ENCODE peak calls at places on chromosome 21, in six cellular contexts. One of them, this sample, is unnamed.

GRCh38 chr21:21851657-21852056 is 853.4 kb downstream of the NCAM2 start:
- ATAC-seq in HepG2: no peak
- ATAC-seq in K562: no peak
- ATAC-seq in A549: no peak
- ATAC-seq in upper lobe of left lung: no peak
- ATAC-seq in GM12878: no peak
- ATAC-seq in this sample: no peak

GRCh38 chr21:9008636-9009035 is 1512.7 kb upstream of the TPTE start:
- ATAC-seq in HepG2: no peak
- ATAC-seq in K562: peak; percentile 37
- ATAC-seq in A549: peak; percentile 81
- ATAC-seq in upper lobe of left lung: peak; percentile 53
- ATAC-seq in GM12878: no peak
- ATAC-seq in this sample: no peak

GRCh38 chr21:36854391-36854790 is 112.1 kb downstream of the HLCS start:
- ATAC-seq in HepG2: peak; percentile 73
- ATAC-seq in K562: peak; percentile 94
- ATAC-seq in A549: peak; percentile 78
- ATAC-seq in upper lobe of left lung: no peak
- ATAC-seq in GM12878: peak; percentile 83
- ATAC-seq in this sample: no peak

GRCh38 chr21:21851205-21851604 is 853.0 kb downstream of the NCAM2 start:
- ATAC-seq in HepG2: no peak
- ATAC-seq in K562: no peak
- ATAC-seq in A549: no peak
- ATAC-seq in upper lobe of left lung: no peak
- ATAC-seq in GM12878: no peak
- ATAC-seq in this sample: no peak

GRCh38 chr21:36858320-36858957 is 108.0 kb downstream of the HLCS start:
- ATAC-seq in HepG2: peak; percentile 48
- ATAC-seq in K562: no peak
- ATAC-seq in A549: peak; percentile 63
- ATAC-seq in upper lobe of left lung: no peak
- ATAC-seq in GM12878: no peak
- ATAC-seq in this sample: no peak

GRCh38 chr21:42670058-42670830 is 16.8 kb downstream of the PDE9A start:
- ATAC-seq in HepG2: no peak
- ATAC-seq in K562: no peak
- ATAC-seq in A549: no peak
- ATAC-seq in upper lobe of left lung: no peak
- ATAC-seq in GM12878: no peak
- ATAC-seq in this sample: no peak

GRCh38 chr21:37445228-37445627 is 78.7 kb downstream of the DYRK1A start:
- ATAC-seq in HepG2: no peak
- ATAC-seq in K562: no peak
- ATAC-seq in A549: no peak
- ATAC-seq in upper lobe of left lung: peak; percentile 75
- ATAC-seq in GM12878: no peak
- ATAC-seq in this sample: no peak

GRCh38 chr21:14711287-14711686 is 165.2 kb upstream of the SAMSN1 start:
- ATAC-seq in HepG2: no peak
- ATAC-seq in K562: no peak
- ATAC-seq in A549: no peak
- ATAC-seq in upper lobe of left lung: no peak
- ATAC-seq in GM12878: no peak
- ATAC-seq in this sample: no peak

GRCh38 chr21:37407719-37408455 is 41.3 kb downstream of the DYRK1A start:
- ATAC-seq in HepG2: no peak
- ATAC-seq in K562: peak; percentile 52
- ATAC-seq in A549: no peak
- ATAC-seq in upper lobe of left lung: no peak
- ATAC-seq in GM12878: peak; percentile 75
- ATAC-seq in this sample: no peak

GRCh38 chr21:36010801-36011200 is 49.5 kb downstream of the SETD4 start:
- ATAC-seq in HepG2: no peak
- ATAC-seq in K562: no peak
- ATAC-seq in A549: no peak
- ATAC-seq in upper lobe of left lung: no peak
- ATAC-seq in GM12878: no peak
- ATAC-seq in this sample: no peak

GRCh38 chr21:15414057-15414456 is 315.7 kb upstream of the USP25 start:
- ATAC-seq in HepG2: no peak
- ATAC-seq in K562: no peak
- ATAC-seq in A549: no peak
- ATAC-seq in upper lobe of left lung: peak; percentile 47
- ATAC-seq in GM12878: peak; percentile 70
- ATAC-seq in this sample: no peak

GRCh38 chr21:38247738-38248509 is 8.9 kb upstream of the KCNJ15 start:
- ATAC-seq in HepG2: no peak
- ATAC-seq in K562: no peak
- ATAC-seq in A549: no peak
- ATAC-seq in upper lobe of left lung: no peak
- ATAC-seq in GM12878: no peak
- ATAC-seq in this sample: no peak

GRCh38 chr21:45943630-45944540 is 37.7 kb upstream of the COL6A1 start:
- ATAC-seq in HepG2: no peak
- ATAC-seq in K562: no peak
- ATAC-seq in A549: no peak
- ATAC-seq in upper lobe of left lung: no peak
- ATAC-seq in GM12878: no peak
- ATAC-seq in this sample: no peak

GRCh38 chr21:45386728-45387371 is 18.1 kb upstream of the COL18A1 start:
- ATAC-seq in HepG2: peak; percentile 46
- ATAC-seq in K562: peak; percentile 20
- ATAC-seq in A549: peak; percentile 82
- ATAC-seq in upper lobe of left lung: peak; percentile 62
- ATAC-seq in GM12878: no peak
- ATAC-seq in this sample: peak; percentile 72

GRCh38 chr21:38494688-38495087 is 3.6 kb downstream of the ERG start:
- ATAC-seq in HepG2: no peak
- ATAC-seq in K562: no peak
- ATAC-seq in A549: no peak
- ATAC-seq in upper lobe of left lung: peak; percentile 40
- ATAC-seq in GM12878: no peak
- ATAC-seq in this sample: no peak

GRCh38 chr21:45506241-45506817 is 35.9 kb downstream of the SLC19A1 start:
- ATAC-seq in HepG2: peak; percentile 2
- ATAC-seq in K562: peak; percentile 63
- ATAC-seq in A549: peak; percentile 54
- ATAC-seq in upper lobe of left lung: no peak
- ATAC-seq in GM12878: no peak
- ATAC-seq in this sample: no peak

GRCh38 chr21:25092441-25093011 is 514.8 kb downstream of the MRPL39 start:
- ATAC-seq in HepG2: no peak
- ATAC-seq in K562: no peak
- ATAC-seq in A549: no peak
- ATAC-seq in upper lobe of left lung: peak; percentile 24
- ATAC-seq in GM12878: no peak
- ATAC-seq in this sample: no peak

GRCh38 chr21:14675774-14676530 is 129.8 kb upstream of the SAMSN1 start:
- ATAC-seq in HepG2: no peak
- ATAC-seq in K562: peak; percentile 51
- ATAC-seq in A549: no peak
- ATAC-seq in upper lobe of left lung: no peak
- ATAC-seq in GM12878: peak; percentile 84
- ATAC-seq in this sample: no peak

DNA sequence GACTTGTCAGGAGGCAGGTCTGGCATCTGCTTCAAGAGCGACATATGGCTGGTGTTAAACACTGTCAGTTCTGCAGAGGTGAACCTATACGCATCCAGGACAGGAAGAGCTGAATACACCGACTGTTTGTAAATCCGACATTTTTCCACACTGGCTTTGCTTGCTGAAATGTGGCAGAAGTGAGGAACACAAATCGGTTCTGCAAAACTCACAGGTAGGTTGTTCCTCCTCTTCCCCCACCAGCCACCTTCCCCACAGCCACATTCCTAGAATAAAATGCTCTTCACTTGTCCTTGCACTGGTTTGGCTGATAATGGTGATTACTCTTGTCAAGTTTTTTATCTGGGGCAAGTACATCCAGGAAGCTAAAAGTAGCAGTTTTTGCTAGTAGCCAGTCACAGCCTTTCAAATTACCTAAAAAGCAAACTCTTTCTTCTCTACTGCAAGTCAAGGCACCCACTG is 289.2 kb downstream of the GRIK1 start:
- ATAC-seq in HepG2: no peak
- ATAC-seq in K562: peak; percentile 34
- ATAC-seq in A549: no peak
- ATAC-seq in upper lobe of left lung: no peak
- ATAC-seq in GM12878: no peak
- ATAC-seq in this sample: no peak
- TF ChIP-seq EP300 in HepG2: no peak
- TF ChIP-seq EP300 in K562: no peak
- TF ChIP-seq EP300 in A549: no peak
- TF ChIP-seq EP300 in upper lobe of left lung: no peak
- TF ChIP-seq EP300 in GM12878: no peak
- TF ChIP-seq EP300 in this sample: no peak

GRCh38 chr21:30206551-30207251 is 9.2 kb downstream of the CLDN8 start:
- ATAC-seq in HepG2: no peak
- ATAC-seq in K562: no peak
- ATAC-seq in A549: peak; percentile 83
- ATAC-seq in upper lobe of left lung: no peak
- ATAC-seq in GM12878: no peak
- ATAC-seq in this sample: no peak
- H3K27ac ChIP-seq in HepG2: no peak overlapping the region
- H3K27ac ChIP-seq in K562: no peak overlapping the region
- H3K27ac ChIP-seq in A549: peak overlapping the region; percentile 50
- H3K27ac ChIP-seq in upper lobe of left lung: no peak overlapping the region
- H3K27ac ChIP-seq in GM12878: no peak overlapping the region
- H3K27ac ChIP-seq in this sample: no peak overlapping the region

GRCh38 chr21:18549214-18549905 is 145.8 kb upstream of the TMPRSS15 start:
- ATAC-seq in HepG2: no peak
- ATAC-seq in K562: no peak
- ATAC-seq in A549: no peak
- ATAC-seq in upper lobe of left lung: no peak
- ATAC-seq in GM12878: no peak
- ATAC-seq in this sample: no peak
- TF ChIP-seq EP300 in HepG2: no peak
- TF ChIP-seq EP300 in K562: no peak
- TF ChIP-seq EP300 in A549: no peak
- TF ChIP-seq EP300 in upper lobe of left lung: no peak
- TF ChIP-seq EP300 in GM12878: no peak
- TF ChIP-seq EP300 in this sample: no peak

DNA sequence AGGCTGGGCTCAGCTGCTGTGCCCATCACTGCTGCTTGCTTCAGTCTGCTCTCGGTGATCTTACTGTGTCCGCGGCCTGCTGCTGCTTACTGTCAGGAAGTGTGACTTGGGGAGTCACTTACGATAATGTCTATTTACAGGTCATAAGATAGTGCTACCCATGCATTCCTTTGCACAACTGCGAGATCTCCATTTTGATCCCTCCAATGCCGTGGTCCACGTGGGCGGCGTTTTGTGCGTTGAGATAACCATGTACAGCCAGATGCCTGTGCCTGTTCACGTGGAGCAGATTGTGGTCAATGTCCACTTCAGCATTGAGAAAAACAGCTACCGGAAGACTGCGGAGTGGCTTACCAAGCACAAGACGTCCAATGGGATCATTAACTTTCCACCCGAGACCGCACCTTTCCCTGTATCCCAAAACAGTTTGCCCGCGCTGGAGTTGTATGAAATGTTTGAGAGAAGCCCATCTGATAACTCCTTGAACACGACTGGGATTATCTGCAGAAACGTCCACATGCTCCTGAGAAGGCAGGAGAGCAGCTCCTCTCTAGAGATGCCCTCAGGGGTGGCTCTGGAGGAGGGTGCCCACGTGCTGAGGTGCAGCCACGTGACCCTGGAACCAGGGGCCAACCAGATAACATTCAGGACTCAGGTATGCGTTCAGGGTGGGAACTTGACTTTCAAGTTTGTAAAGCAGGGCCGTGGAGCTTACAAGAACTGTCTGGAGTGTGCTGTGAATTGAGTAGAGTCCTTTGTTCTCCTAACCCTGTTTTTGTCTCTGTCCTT is 24.4 kb upstream of the PWP2 start:
- ATAC-seq in HepG2: no peak
- ATAC-seq in K562: no peak
- ATAC-seq in A549: no peak
- ATAC-seq in upper lobe of left lung: peak; percentile 12
- ATAC-seq in GM12878: no peak
- ATAC-seq in this sample: no peak
- H3K27ac ChIP-seq in HepG2: no peak overlapping the region
- H3K27ac ChIP-seq in K562: no peak overlapping the region
- H3K27ac ChIP-seq in A549: no peak overlapping the region
- H3K27ac ChIP-seq in upper lobe of left lung: peak overlapping the region; percentile 70
- H3K27ac ChIP-seq in GM12878: no peak overlapping the region
- H3K27ac ChIP-seq in this sample: no peak overlapping the region

GRCh38 chr21:27582946-27583270 is 616.0 kb upstream of the ADAMTS5 start:
- ATAC-seq in HepG2: no peak
- ATAC-seq in K562: no peak
- ATAC-seq in A549: no peak
- ATAC-seq in upper lobe of left lung: no peak
- ATAC-seq in GM12878: no peak
- ATAC-seq in this sample: no peak

GRCh38 chr21:27580276-27580675 is 613.4 kb upstream of the ADAMTS5 start:
- ATAC-seq in HepG2: no peak
- ATAC-seq in K562: no peak
- ATAC-seq in A549: no peak
- ATAC-seq in upper lobe of left lung: no peak
- ATAC-seq in GM12878: no peak
- ATAC-seq in this sample: no peak

GRCh38 chr21:27582246-27582945 is 615.5 kb upstream of the ADAMTS5 start:
- ATAC-seq in HepG2: no peak
- ATAC-seq in K562: no peak
- ATAC-seq in A549: no peak
- ATAC-seq in upper lobe of left lung: no peak
- ATAC-seq in GM12878: no peak
- ATAC-seq in this sample: no peak

GRCh38 chr21:27578741-27579265 is 611.9 kb upstream of the ADAMTS5 start:
- ATAC-seq in HepG2: no peak
- ATAC-seq in K562: no peak
- ATAC-seq in A549: no peak
- ATAC-seq in upper lobe of left lung: no peak
- ATAC-seq in GM12878: no peak
- ATAC-seq in this sample: no peak

DNA sequence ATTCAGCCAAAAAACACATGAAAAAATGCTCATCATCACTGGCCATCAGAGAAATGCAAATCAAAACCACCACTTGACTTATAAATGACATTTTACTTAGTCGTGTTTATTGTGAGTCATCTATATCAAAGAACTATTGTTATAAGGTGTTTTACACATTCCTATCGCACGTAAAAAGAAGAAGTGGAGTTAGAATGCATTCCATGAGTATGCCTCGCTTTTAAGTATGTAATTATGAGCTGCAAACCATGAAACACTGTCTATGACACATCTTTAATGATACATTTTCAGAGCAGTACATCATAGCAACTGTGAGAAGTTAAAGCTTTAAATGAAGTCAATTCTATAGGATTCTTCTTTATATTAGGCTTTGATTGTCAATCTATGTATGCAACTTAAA is 614.3 kb upstream of the ADAMTS5 start:
- ATAC-seq in HepG2: no peak
- ATAC-seq in K562: no peak
- ATAC-seq in A549: no peak
- ATAC-seq in upper lobe of left lung: no peak
- ATAC-seq in GM12878: no peak
- ATAC-seq in this sample: no peak
- TF ChIP-seq EP300 in HepG2: no peak
- TF ChIP-seq EP300 in K562: no peak
- TF ChIP-seq EP300 in A549: no peak
- TF ChIP-seq EP300 in upper lobe of left lung: no peak
- TF ChIP-seq EP300 in GM12878: no peak
- TF ChIP-seq EP300 in this sample: no peak

GRCh38 chr21:32560896-32561295 is 24.4 kb downstream of the TCP10L start:
- ATAC-seq in HepG2: no peak
- ATAC-seq in K562: no peak
- ATAC-seq in A549: no peak
- ATAC-seq in upper lobe of left lung: no peak
- ATAC-seq in GM12878: no peak
- ATAC-seq in this sample: no peak
- H3K27ac ChIP-seq in HepG2: no peak overlapping the region
- H3K27ac ChIP-seq in K562: no peak overlapping the region
- H3K27ac ChIP-seq in A549: no peak overlapping the region
- H3K27ac ChIP-seq in upper lobe of left lung: no peak overlapping the region
- H3K27ac ChIP-seq in GM12878: no peak overlapping the region
- H3K27ac ChIP-seq in this sample: no peak overlapping the region